ENCODE peak calls at places on chromosomes 3 and 15, in six cellular contexts. W is WTC11, K is left ventricle myocardium superior, M is sciatic nerve, J is activated gamma-delta T cell treated with Interleukin-2 at 50 U/mL for 16 hours, Q is foreskin keratinocyte. B is an unnamed sample.
A peak's percentile ranks its signal among the peaks of the same experiment; 100 is the strongest.

GRCh38 chr3:170813261-170813660 is 56.7 kb downstream of the RPL22L1 start:
- DNase-seq in W (no peak), K (no peak), M (no peak), J (no peak), Q (no peak), B (no peak)

GRCh38 chr3:126270145-126270811 is 86.9 kb downstream of the KLF15 start:
- DNase-seq in W (no peak), K (peak; percentile 89), M (peak; percentile 66), J (no peak), Q (no peak), B (no peak)

GRCh38 chr15:64905119-64905831 is 6.4 kb upstream of the ANKDD1A start:
- DNase-seq in W (peak; percentile 95), K (peak; percentile 88), M (peak; percentile 89), J (peak; percentile 75), Q (no peak), B (no peak)

GRCh38 chr15:25982736-25983135 is 119.6 kb upstream of the ATP10A start:
- DNase-seq in W (no peak), K (no peak), M (no peak), J (no peak), Q (no peak), B (no peak)

GRCh38 chr3:72187131-72187530 is 402.2 kb upstream of the PROK2 start:
- DNase-seq in W (no peak), K (no peak), M (no peak), J (no peak), Q (no peak), B (no peak)

GRCh38 chr15:62128916-62129315 is 36.2 kb downstream of the C2CD4B start:
- DNase-seq in W (no peak), K (no peak), M (no peak), J (peak; percentile 10), Q (no peak), B (no peak)

GRCh38 chr15:98143116-98143515 is 182.6 kb downstream of the ARRDC4 start:
- DNase-seq in W (no peak), K (no peak), M (no peak), J (no peak), Q (no peak), B (no peak)

GRCh38 chr15:49438970-49439631 is 16.1 kb downstream of the FGF7 start:
- DNase-seq in W (no peak), K (peak; percentile 43), M (peak; percentile 57), J (no peak), Q (no peak), B (no peak)

GRCh38 chr15:81595752-81596151 is 221.7 kb upstream of the TMC3 start:
- DNase-seq in W (no peak), K (no peak), M (no peak), J (no peak), Q (no peak), B (no peak)

GRCh38 chr3:109831403-109831802 is 494.1 kb upstream of the DPPA4 start:
- DNase-seq in W (peak; percentile 38), K (no peak), M (no peak), J (no peak), Q (no peak), B (no peak)

GRCh38 chr15:72365844-72366243 is 10.0 kb downstream of the HEXA start:
- DNase-seq in W (no peak), K (no peak), M (no peak), J (peak; percentile 16), Q (no peak), B (no peak)

GRCh38 chr3:9676780-9677179 is 26.9 kb upstream of the CPNE9 start:
- DNase-seq in W (no peak), K (no peak), M (no peak), J (no peak), Q (no peak), B (no peak)